ENCODE peak calls at places on chromosomes 5 and 9, in five cellular contexts. M is effector CD4-positive, alpha-beta T cell; Q is HCT116; K is ELR; P is lower lobe of right lung. S is an unnamed sample.
A peak's percentile ranks its signal among the peaks of the same experiment; 100 is the strongest.

GRCh38 chr5:58127486-58128220 is 332.2 kb downstream of the PLK2 start:
- DNase-seq in M (no peak), Q (no peak), K (no peak), P (no peak), S (no peak)

GRCh38 chr9:29514336-29514735 is 1941.1 kb upstream of the C9orf72 start:
- DNase-seq in P (no peak), Q (no peak), K (peak; percentile 3), M (no peak), S (no peak)

GRCh38 chr5:66551920-66552319 is 44.3 kb upstream of the MAST4 start:
- DNase-seq in P (no peak), K (no peak), Q (no peak), M (no peak), S (no peak)

GRCh38 chr5:134975078-134975715 is 7.5 kb downstream of the CATSPER3 start:
- DNase-seq in K (peak; percentile 9), P (no peak), Q (no peak), M (no peak), S (no peak)

GRCh38 chr5:59923465-59923864 is 29.9 kb upstream of the PDE4D start:
- DNase-seq in K (peak; percentile 43), M (no peak), Q (no peak), P (no peak), S (no peak)

GRCh38 chr9:15243086-15243485 is 63.9 kb downstream of the TTC39B start:
- DNase-seq in Q (no peak), P (no peak), M (no peak), K (no peak), S (no peak)

GRCh38 chr5:173733065-173733824 is 116.8 kb upstream of the BOD1 start:
- DNase-seq in P (no peak), M (no peak), Q (no peak), K (no peak), S (no peak)

GRCh38 chr9:134839441-134840125 is 41.0 kb upstream of the FCN2 start:
- DNase-seq in K (no peak), M (no peak), Q (no peak), P (no peak), S (no peak)

GRCh38 chr5:171537463-171537862 is 118.0 kb downstream of the FGF18 start:
- DNase-seq in K (peak; percentile 59), Q (no peak), P (no peak), M (no peak), S (no peak)

GRCh38 chr5:124724357-124725039 is 21.9 kb downstream of the ZNF608 start:
- DNase-seq in K (no peak), P (no peak), Q (no peak), M (no peak), S (no peak)

GRCh38 chr9:131289301-131290038 is at the start of gene PLPP7:
- DNase-seq in P (no peak), Q (no peak), M (no peak), K (peak; percentile 60), S (no peak)

GRCh38 chr5:62886603-62887315 is 308.1 kb downstream of the LRRC70 start:
- DNase-seq in K (no peak), P (no peak), M (no peak), Q (no peak), S (no peak)

GRCh38 chr9:120362446-120362845 is 217.5 kb downstream of the CDK5RAP2 start:
- DNase-seq in P (no peak), K (peak; percentile 22), Q (no peak), M (no peak), S (no peak)

GRCh38 chr9:12658531-12659209 is 34.5 kb upstream of the TYRP1 start:
- DNase-seq in K (no peak), P (no peak), M (no peak), Q (no peak), S (no peak)

GRCh38 chr5:44388504-44389409 is 463 bp downstream of the FGF10 start:
- DNase-seq in K (no peak), M (no peak), P (peak; percentile 40), Q (no peak), S (no peak)

GRCh38 chr5:179417696-179418095 is 72.4 kb upstream of the ADAMTS2 start:
- DNase-seq in Q (no peak), M (no peak), P (no peak), K (no peak), S (no peak)

GRCh38 chr5:150523472-150524350 is 15.8 kb downstream of the NDST1 start:
- DNase-seq in Q (peak; percentile 50), K (peak; percentile 86), P (no peak), M (no peak), S (peak; percentile 15)

GRCh38 chr9:94780516-94780950 is 54.0 kb downstream of the AOPEP start:
- DNase-seq in K (no peak), Q (no peak), M (no peak), P (no peak), S (peak; percentile 47)

GRCh38 chr9:84266087-84266561 is 74.4 kb downstream of the SLC28A3 start:
- DNase-seq in P (no peak), Q (no peak), M (no peak), K (no peak), S (no peak)